ENCODE peak calls at places on chromosomes 16 and 17, in seven cellular contexts. J is BJ, I is natural killer cell, E is HFFc6, O is GM10248, D is fibroblast of mammary gland, X is AG04450. R is an unnamed sample.
A peak's percentile ranks its signal among the peaks of the same experiment; 100 is the strongest.

GRCh38 chr17:81272616-81273015 is 22.5 kb downstream of the SLC38A10 start:
- DNase-seq in J (no peak), I (no peak), E (no peak), O (no peak), D (no peak), X (no peak), R (no peak)

GRCh38 chr16:19997264-19997663 is 76.4 kb downstream of the GPR139 start:
- DNase-seq in J (no peak), I (no peak), E (no peak), O (no peak), D (no peak), X (no peak), R (no peak)

GRCh38 chr17:42387663-42388380 is 420 bp downstream of the STAT3 start:
- DNase-seq in J (no peak), I (peak; percentile 47), E (no peak), O (no peak), D (no peak), X (no peak), R (no peak)

GRCh38 chr17:42675984-42676423 is 790 bp downstream of the PLEKHH3 start:
- DNase-seq in J (no peak), I (no peak), E (peak; percentile 56), O (no peak), D (peak; percentile 31), X (no peak), R (no peak)

GRCh38 chr17:751269-752001 is 629 bp downstream of the GEMIN4 start:
- DNase-seq in J (no peak), I (no peak), E (peak; percentile 21), O (peak; percentile 62), D (peak; percentile 49), X (no peak), R (peak; percentile 72)

GRCh38 chr17:76523084-76524037 is 14.1 kb downstream of the CYGB start:
- DNase-seq in J (no peak), I (peak; percentile 80), E (peak; percentile 26), O (peak; percentile 89), D (peak; percentile 57), X (no peak), R (peak; percentile 90)

GRCh38 chr16:46765050-46765449 is 16.9 kb upstream of the MYLK3 start:
- DNase-seq in J (no peak), I (no peak), E (peak; percentile 68), O (no peak), D (peak; percentile 55), X (no peak), R (no peak)

GRCh38 chr17:35048685-35049379 is 14.7 kb downstream of the RFFL start:
- DNase-seq in J (no peak), I (no peak), E (no peak), O (no peak), D (no peak), X (no peak), R (no peak)

GRCh38 chr16:27439273-27440018 is 37.5 kb downstream of the IL21R start:
- DNase-seq in J (no peak), I (no peak), E (no peak), O (no peak), D (no peak), X (no peak), R (no peak)

GRCh38 chr17:74956093-74956492 is 16.5 kb downstream of the HID1 start:
- DNase-seq in J (no peak), I (no peak), E (no peak), O (no peak), D (no peak), X (no peak), R (no peak)

GRCh38 chr17:41705271-41705991 is 6.7 kb upstream of the GAST start:
- DNase-seq in J (no peak), I (no peak), E (no peak), O (no peak), D (peak; percentile 72), X (no peak), R (no peak)

GRCh38 chr16:21160276-21160675 is 1.8 kb downstream of the LDAF1 start:
- DNase-seq in J (no peak), I (no peak), E (no peak), O (no peak), D (no peak), X (no peak), R (no peak)

GRCh38 chr16:51651061-51651466 is 500.0 kb upstream of the SALL1 start:
- DNase-seq in J (no peak), I (no peak), E (no peak), O (no peak), D (no peak), X (no peak), R (no peak)

GRCh38 chr16:57892447-57893096 is 78.4 kb downstream of the CNGB1 start:
- DNase-seq in J (no peak), I (no peak), E (no peak), O (no peak), D (no peak), X (no peak), R (no peak)

GRCh38 chr16:26569793-26570192 is 496.9 kb upstream of the C16orf82 start:
- DNase-seq in J (no peak), I (no peak), E (no peak), O (no peak), D (no peak), X (no peak), R (peak; percentile 6)

GRCh38 chr17:71071837-71072236 is 902.5 kb downstream of the KCNJ2 start:
- DNase-seq in J (peak; percentile 81), I (no peak), E (peak; percentile 97), O (no peak), D (peak; percentile 100), X (peak; percentile 89), R (no peak)

DNA sequence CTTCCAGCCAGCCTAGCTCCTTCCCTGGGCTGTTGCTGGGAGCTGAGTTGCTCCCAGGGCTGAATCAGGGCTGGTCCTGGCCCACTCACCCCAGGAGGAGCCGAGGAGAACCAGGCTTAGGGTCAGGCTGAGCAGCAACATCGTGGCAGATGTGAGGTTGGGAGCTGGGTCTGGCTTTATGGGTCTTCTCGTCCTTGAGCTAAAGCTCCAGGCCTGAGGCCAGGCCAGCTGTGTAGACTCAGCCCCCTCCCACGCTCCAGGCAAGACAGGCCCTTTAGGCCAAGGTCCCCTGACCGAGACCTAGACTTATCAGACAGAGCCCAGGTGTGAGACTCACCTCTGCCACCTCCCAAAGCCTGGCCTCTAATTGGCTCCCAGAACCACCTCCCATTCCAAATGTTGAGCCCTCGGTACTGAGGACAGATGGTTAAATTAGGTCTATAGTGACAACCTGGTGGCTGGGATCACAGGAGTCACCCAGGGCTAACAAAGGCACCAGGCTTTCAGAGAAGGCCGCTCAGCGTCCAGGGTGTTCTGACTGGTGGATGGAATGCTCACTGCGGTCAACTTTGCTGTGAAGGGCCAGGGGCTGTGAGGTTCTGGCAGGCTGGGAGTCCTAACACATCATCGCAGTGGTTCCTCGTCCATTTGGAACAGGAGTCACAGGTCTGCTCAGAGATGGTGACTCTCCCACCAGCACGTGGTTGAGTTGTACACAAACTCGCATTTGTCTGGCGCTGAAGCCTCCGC is at the start of gene CTRL:
- DNase-seq in J (no peak), I (no peak), E (no peak), O (no peak), D (no peak), X (no peak), R (no peak)
- TF ChIP-seq CTCF in J (peak; percentile 34), I (no peak), E (peak; percentile 62), O (no peak), D (peak; percentile 12), X (peak; percentile 26), R (no peak)

DNA sequence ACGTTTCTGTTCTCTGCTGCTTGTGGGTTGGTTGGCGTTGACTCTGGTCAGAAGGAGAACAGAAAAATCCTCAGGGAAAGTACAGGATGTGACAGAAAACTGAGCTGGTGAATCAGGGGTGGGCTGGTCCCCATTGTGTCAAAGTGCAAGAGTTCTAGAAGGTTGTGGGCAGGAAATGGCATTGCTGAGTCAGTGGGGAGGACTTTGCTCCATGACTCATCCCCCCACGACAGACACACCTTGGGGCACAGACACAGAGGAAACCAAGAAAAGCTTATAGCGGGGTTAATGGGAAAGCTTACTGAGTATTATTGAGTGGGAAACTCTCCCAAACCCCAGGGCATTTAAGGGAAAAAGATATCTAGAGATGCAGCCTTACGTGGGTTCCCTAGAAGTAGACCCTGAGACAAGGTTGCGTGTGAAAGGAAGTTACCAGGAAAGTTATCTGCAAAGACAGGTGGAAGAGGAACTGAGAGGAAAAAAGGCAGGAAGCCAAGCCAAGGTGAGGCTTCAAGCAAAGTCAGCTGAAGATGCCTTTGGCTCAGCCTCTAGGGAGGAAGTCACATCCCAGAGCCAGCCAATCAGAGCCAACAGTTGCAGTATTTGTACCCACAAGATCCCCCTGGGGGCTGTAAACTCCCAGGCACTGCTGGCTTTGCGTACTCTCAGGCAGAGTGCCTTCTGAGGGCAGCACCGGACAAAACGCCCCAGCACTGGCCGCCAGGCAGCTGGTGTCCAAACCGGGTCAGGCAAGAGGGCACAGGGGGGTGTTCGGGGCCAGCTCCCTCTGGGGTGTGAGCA is 86.4 kb downstream of the FOXL1 start:
- DNase-seq in J (peak; percentile 86), I (peak; percentile 43), E (peak; percentile 95), O (peak; percentile 47), D (peak; percentile 100), X (peak; percentile 81), R (no peak)
- TF ChIP-seq CTCF in J (no peak), I (no peak), E (no peak), O (no peak), D (no peak), X (no peak), R (no peak)

DNA sequence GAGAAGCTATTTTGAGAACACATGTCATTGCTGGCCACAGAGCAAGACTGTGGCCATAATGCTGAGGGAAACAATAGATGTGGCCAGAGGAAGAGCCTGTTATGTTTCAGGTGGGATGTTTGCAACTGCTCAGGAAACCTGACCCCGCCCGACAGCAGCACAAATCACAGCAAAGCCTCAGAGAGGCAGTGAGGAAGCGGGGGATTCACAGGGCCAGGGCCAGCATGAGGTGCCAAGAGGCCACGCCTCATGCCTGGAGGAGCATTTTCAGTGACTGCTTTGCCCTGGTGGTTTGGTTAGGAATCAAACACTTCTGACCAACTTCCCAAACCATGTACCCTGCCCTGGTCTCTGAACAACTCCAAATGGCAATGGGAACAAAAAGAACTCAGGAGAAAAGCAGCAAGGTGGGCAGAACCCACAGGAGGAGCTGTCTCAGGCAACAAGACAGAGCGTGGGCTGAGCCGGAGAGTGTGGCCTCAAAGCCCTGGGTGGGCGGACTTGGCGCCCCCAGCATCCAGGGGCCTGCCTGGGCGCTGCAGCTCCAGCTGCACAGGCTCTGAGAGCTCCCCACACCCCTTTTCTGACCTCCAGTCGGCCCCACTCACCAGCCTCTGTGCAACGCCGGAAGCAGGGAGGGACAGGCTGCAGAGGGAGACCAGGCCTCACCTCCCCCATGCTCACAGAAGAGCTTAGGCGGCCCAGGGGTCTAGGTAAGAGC is 20.6 kb downstream of the HIC1 start:
- DNase-seq in J (no peak), I (no peak), E (no peak), O (peak; percentile 37), D (peak; percentile 53), X (no peak), R (peak; percentile 73)
- TF ChIP-seq CTCF in J (peak; percentile 17), I (no peak), E (peak; percentile 42), O (no peak), D (peak; percentile 2), X (peak; percentile 21), R (no peak)

DNA sequence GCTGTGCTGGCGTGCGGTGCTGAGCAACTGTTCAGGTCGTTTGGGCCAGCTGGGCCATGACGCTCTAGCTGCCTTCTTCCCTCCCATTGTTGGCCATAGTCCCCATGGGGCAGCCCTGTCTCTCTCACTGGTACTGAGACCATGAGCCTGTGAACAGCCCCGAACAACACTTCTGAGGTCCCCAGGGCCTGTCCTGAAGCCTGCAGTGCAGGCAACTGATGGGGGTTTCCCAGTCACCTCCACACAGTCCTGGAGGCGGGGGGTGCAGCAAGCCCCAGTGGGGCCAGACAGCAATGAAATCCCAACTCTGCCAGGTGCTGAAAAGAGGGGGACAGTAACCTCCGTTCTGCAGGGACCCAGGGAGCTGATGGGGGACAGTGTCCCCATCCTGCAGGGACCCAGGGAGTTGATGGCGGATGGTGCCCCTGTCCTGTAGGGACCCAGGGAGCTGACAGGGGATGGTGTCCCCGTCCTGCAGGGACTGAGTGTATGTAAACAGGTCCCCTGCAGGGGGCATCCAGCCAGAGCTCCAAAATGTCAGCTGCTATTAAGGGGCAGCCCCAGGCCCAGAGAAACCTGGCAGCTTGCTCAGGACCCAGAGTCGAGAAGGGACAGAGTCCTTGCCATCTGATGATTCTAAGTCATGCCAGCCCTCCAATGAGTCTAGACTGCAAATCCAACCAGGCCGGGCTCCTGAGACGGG is 30.4 kb downstream of the ENGASE start:
- DNase-seq in J (no peak), I (no peak), E (no peak), O (no peak), D (no peak), X (no peak), R (no peak)
- TF ChIP-seq CTCF in J (no peak), I (no peak), E (no peak), O (no peak), D (no peak), X (no peak), R (no peak)